ENCODE peak calls at places on chromosomes 5 and 9, in four cellular contexts. X is effector CD8-positive, alpha-beta T cell; G is anterior cingulate cortex; V is NCI-H2081. R is an unnamed sample.

GRCh38 chr5:45411971-45412612 is 284.1 kb downstream of the HCN1 start:
- DNase-seq in X (no peak), G (no peak), V (no peak), R (no peak)

GRCh38 chr9:136438909-136439549 is 616 bp downstream of the INPP5E start:
- DNase-seq in X (peak; percentile 44), G (no peak), V (peak; percentile 6), R (peak; percentile 42)

GRCh38 chr5:169029661-169030274 is 271.2 kb downstream of the SLIT3 start:
- DNase-seq in X (no peak), G (no peak), V (no peak), R (no peak)

GRCh38 chr9:136349546-136349945 is 14.0 kb downstream of the DNLZ start:
- DNase-seq in X (no peak), G (no peak), V (no peak), R (no peak)

GRCh38 chr5:36392818-36393217 is 91.1 kb upstream of the RANBP3L start:
- DNase-seq in X (no peak), G (no peak), V (no peak), R (no peak)

GRCh38 chr5:127038550-127038949 is 8.2 kb upstream of the MARCHF3 start:
- DNase-seq in X (no peak), G (no peak), V (no peak), R (no peak)

GRCh38 chr5:128015978-128016377 is 67.6 kb upstream of the SLC12A2 start:
- DNase-seq in X (no peak), G (no peak), V (no peak), R (no peak)

GRCh38 chr5:96619946-96620345 is 42.2 kb upstream of the CAST start:
- DNase-seq in X (no peak), G (no peak), V (no peak), R (no peak)

GRCh38 chr9:26710008-26710407 is 182.6 kb downstream of the CAAP1 start:
- DNase-seq in X (no peak), G (no peak), V (no peak), R (no peak)

GRCh38 chr9:14618851-14619250 is 74.4 kb downstream of the ZDHHC21 start:
- DNase-seq in X (no peak), G (no peak), V (no peak), R (no peak)

GRCh38 chr9:118170032-118170955 is 466.1 kb downstream of the TLR4 start:
- DNase-seq in X (no peak), G (peak; percentile 78), V (peak; percentile 82), R (peak; percentile 71)

GRCh38 chr5:42842860-42843641 is 31.4 kb upstream of the SELENOP start:
- DNase-seq in X (no peak), G (no peak), V (no peak), R (no peak)

GRCh38 chr5:78360674-78361225 is 333 bp downstream of the SCAMP1 start:
- DNase-seq in X (peak; percentile 56), G (peak; percentile 23), V (peak; percentile 44), R (peak; percentile 41)

GRCh38 chr9:32741706-32742105 is 41.6 kb upstream of the TMEM215 start:
- DNase-seq in X (no peak), G (no peak), V (no peak), R (no peak)

GRCh38 chr9:124124729-124125589 is 113.4 kb downstream of the LHX2 start:
- DNase-seq in X (no peak), G (no peak), V (no peak), R (no peak)

GRCh38 chr5:53481887-53482716 is 1.7 kb downstream of the FST start:
- DNase-seq in X (peak; percentile 7), G (no peak), V (no peak), R (peak; percentile 91)

GRCh38 chr5:136424835-136425694 is 59.7 kb upstream of the TRPC7 start:
- DNase-seq in X (no peak), G (peak; percentile 63), V (peak; percentile 55), R (peak; percentile 86)

GRCh38 chr5:141560141-141560540 is 58.7 kb downstream of the DIAPH1 start:
- DNase-seq in X (no peak), G (no peak), V (peak; percentile 24), R (peak; percentile 33)

GRCh38 chr5:141705503-141705902 is 23.5 kb upstream of the ARAP3 start:
- DNase-seq in X (no peak), G (no peak), V (no peak), R (no peak)

GRCh38 chr5:131749138-131749537 is 47.7 kb downstream of the FNIP1 start:
- DNase-seq in X (no peak), G (no peak), V (no peak), R (no peak)

GRCh38 chr5:171984748-171985419 is 21.6 kb downstream of the FBXW11 start:
- DNase-seq in X (no peak), G (no peak), V (no peak), R (no peak)

GRCh38 chr5:135225856-135226560 is 173.0 kb downstream of the MACROH2A1 start:
- DNase-seq in X (no peak), G (no peak), V (no peak), R (no peak)

GRCh38 chr9:89662718-89663246 is 58.0 kb downstream of the GADD45G start:
- DNase-seq in X (no peak), G (no peak), V (no peak), R (no peak)

GRCh38 chr5:139829471-139829870 is 33.9 kb downstream of the PSD2 start:
- DNase-seq in X (no peak), G (no peak), V (no peak), R (no peak)

GRCh38 chr5:172985596-172985995 is 2.0 kb downstream of the ATP6V0E1 start:
- DNase-seq in X (no peak), G (no peak), V (no peak), R (no peak)

GRCh38 chr5:8843766-8844165 is 702.1 kb downstream of the SEMA5A start:
- DNase-seq in X (no peak), G (no peak), V (peak; percentile 53), R (no peak)

GRCh38 chr5:150622157-150622556 is 18.3 kb upstream of the SYNPO start:
- DNase-seq in X (no peak), G (no peak), V (no peak), R (no peak)

GRCh38 chr5:158967566-158967965 is 132.2 kb downstream of the EBF1 start:
- DNase-seq in X (no peak), G (no peak), V (no peak), R (no peak)

GRCh38 chr9:101620452-101620851 is 25.7 kb upstream of the PPP3R2 start:
- DNase-seq in X (no peak), G (no peak), V (no peak), R (no peak)

GRCh38 chr9:122125891-122126331 is 32.8 kb upstream of the TTLL11 start:
- DNase-seq in X (no peak), G (no peak), V (no peak), R (no peak)

GRCh38 chr5:134128648-134128995 is 14.1 kb downstream of the TCF7 start:
- DNase-seq in X (no peak), G (no peak), V (no peak), R (no peak)

GRCh38 chr9:101578378-101578777 is 16.4 kb downstream of the PPP3R2 start:
- DNase-seq in X (no peak), G (no peak), V (no peak), R (no peak)

GRCh38 chr9:120873512-120873911 is 3.5 kb downstream of the PHF19 start:
- DNase-seq in X (no peak), G (no peak), V (no peak), R (no peak)